ENCODE peak calls at places on chromosomes 11 and 22, in nine cellular contexts. O is H9, G is fibroblast of lung, L is PC-3, N is IMR-90, F is HCT116, S is neural progenitor cell, Y is hepatocyte, C is astrocyte. H is an unnamed sample.

GRCh38 chr11:76782526-76783293 is 446 bp upstream of the TSKU start:
- DNase-seq in O (peak; percentile 95), G (peak; percentile 98), L (peak; percentile 89), N (peak; percentile 98), F (peak; percentile 79), S (peak; percentile 98), Y (peak; percentile 97), C (peak; percentile 95), H (peak; percentile 65)

GRCh38 chr22:39715778-39716495 is 145.4 kb downstream of the CACNA1I start:
- DNase-seq in O (no peak), G (no peak), L (no peak), N (no peak), F (no peak), S (no peak), Y (no peak), C (no peak), H (no peak)

GRCh38 chr11:78319453-78319955 is 98.1 kb downstream of the GAB2 start:
- DNase-seq in O (no peak), G (peak; percentile 14), L (peak; percentile 8), N (peak; percentile 69), F (no peak), S (no peak), Y (peak; percentile 11), C (no peak), H (no peak)

GRCh38 chr11:35919244-35919643 is 24.6 kb upstream of the LDLRAD3 start:
- DNase-seq in O (no peak), G (peak; percentile 4), L (peak; percentile 51), N (peak; percentile 12), F (no peak), S (peak; percentile 70), Y (no peak), C (no peak), H (no peak)

GRCh38 chr11:115334932-115335788 is 169.1 kb downstream of the CADM1 start:
- DNase-seq in O (no peak), G (peak; percentile 54), L (peak; percentile 63), N (peak; percentile 52), F (no peak), S (peak; percentile 23), Y (peak; percentile 37), C (peak; percentile 49), H (peak; percentile 47)

GRCh38 chr22:50563410-50564160 is 866 bp upstream of the SYCE3 start:
- DNase-seq in O (no peak), G (no peak), L (no peak), N (no peak), F (no peak), S (no peak), Y (no peak), C (no peak), H (no peak)

GRCh38 chr11:7079545-7080135 is 9.2 kb upstream of the RBMXL2 start:
- DNase-seq in O (peak; percentile 33), G (no peak), L (no peak), N (no peak), F (no peak), S (peak; percentile 18), Y (peak; percentile 48), C (no peak), H (no peak)

GRCh38 chr11:9982796-9983579 is 311.0 kb downstream of the SBF2 start:
- DNase-seq in O (peak; percentile 79), G (peak; percentile 65), L (peak; percentile 85), N (peak; percentile 40), F (peak; percentile 31), S (peak; percentile 32), Y (peak; percentile 72), C (peak; percentile 44), H (no peak)

GRCh38 chr22:46439576-46440465 is 97.6 kb downstream of the CELSR1 start:
- DNase-seq in O (no peak), G (no peak), L (no peak), N (no peak), F (no peak), S (no peak), Y (no peak), C (no peak), H (no peak)

GRCh38 chr11:8333431-8334401 is 70.0 kb upstream of the LMO1 start:
- DNase-seq in O (peak; percentile 63), G (peak; percentile 28), L (peak; percentile 83), N (no peak), F (no peak), S (peak; percentile 83), Y (peak; percentile 43), C (peak; percentile 3), H (no peak)

GRCh38 chr11:131025020-131025419 is 108.7 kb upstream of the SNX19 start:
- DNase-seq in O (peak; percentile 59), G (peak; percentile 64), L (peak; percentile 74), N (peak; percentile 72), F (no peak), S (peak; percentile 61), Y (peak; percentile 48), C (peak; percentile 52), H (no peak)

GRCh38 chr11:12807621-12808020 is 133.4 kb downstream of the TEAD1 start:
- DNase-seq in O (no peak), G (no peak), L (no peak), N (no peak), F (no peak), S (no peak), Y (no peak), C (no peak), H (no peak)

GRCh38 chr11:12812849-12813248 is 138.6 kb downstream of the TEAD1 start:
- DNase-seq in O (no peak), G (peak; percentile 50), L (no peak), N (no peak), F (no peak), S (no peak), Y (no peak), C (peak; percentile 36), H (no peak)

GRCh38 chr11:12808519-12808918 is 134.3 kb downstream of the TEAD1 start:
- DNase-seq in O (no peak), G (peak; percentile 80), L (peak; percentile 62), N (peak; percentile 76), F (no peak), S (no peak), Y (no peak), C (peak; percentile 71), H (no peak)

GRCh38 chr11:12811861-12812260 is 137.6 kb downstream of the TEAD1 start:
- DNase-seq in O (no peak), G (no peak), L (no peak), N (no peak), F (no peak), S (no peak), Y (no peak), C (no peak), H (no peak)

DNA sequence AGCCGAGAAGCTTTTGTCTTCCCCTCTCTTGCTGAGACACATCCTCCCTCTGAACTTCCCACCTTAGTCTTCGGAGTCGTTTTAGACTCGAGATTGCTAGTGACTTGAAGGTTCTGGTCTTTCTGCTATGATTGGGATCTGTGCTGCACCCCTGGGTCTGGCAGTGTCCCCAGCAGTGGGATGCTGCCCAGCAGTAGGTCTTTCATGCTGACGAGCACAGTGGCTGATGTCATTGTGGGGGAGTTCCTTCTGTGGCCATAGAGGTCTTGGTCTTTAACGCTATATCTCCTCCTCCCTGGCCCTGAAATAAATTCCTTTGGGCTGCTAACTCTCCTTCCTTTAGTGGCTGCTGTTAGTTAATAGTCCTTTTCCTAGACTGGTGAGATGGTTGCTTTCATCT is 136.3 kb downstream of the TEAD1 start:
- DNase-seq in O (no peak), G (peak; percentile 92), L (no peak), N (peak; percentile 64), F (no peak), S (no peak), Y (no peak), C (peak; percentile 92), H (no peak)
- H4K20me1 ChIP-seq in O (no peaks in the 10 kb centered on the region), G (peaks cover 5% of the 10 kb centered on the region), L (peaks cover 8% of the 10 kb centered on the region), N (peaks cover 95% of the 10 kb centered on the region), F (no peaks in the 10 kb centered on the region), S (peaks cover 98% of the 10 kb centered on the region), Y (peaks cover 5% of the 10 kb centered on the region), C (peaks cover 89% of the 10 kb centered on the region), H (peaks cover 3% of the 10 kb centered on the region)

GRCh38 chr22:48718818-48719500 is 1108.7 kb downstream of the BRD1 start:
- DNase-seq in O (no peak), G (no peak), L (no peak), N (no peak), F (no peak), S (no peak), Y (no peak), C (no peak), H (no peak)
- H2AFZ ChIP-seq in O (no peak overlapping the region), G (no peak overlapping the region), L (no peak overlapping the region), N (no peak overlapping the region), F (no peak overlapping the region), S (no peak overlapping the region), Y (no peak overlapping the region), C (no peak overlapping the region), H (no peak overlapping the region)

GRCh38 chr22:38023045-38023444 is 34.2 kb upstream of the PICK1 start:
- DNase-seq in O (no peak), G (no peak), L (no peak), N (no peak), F (no peak), S (no peak), Y (no peak), C (no peak), H (no peak)
- H4K20me1 ChIP-seq in O (no peaks in the 10 kb centered on the region), G (no peaks in the 10 kb centered on the region), L (no peaks in the 10 kb centered on the region), N (no peaks in the 10 kb centered on the region), F (no peaks in the 10 kb centered on the region), S (no peaks in the 10 kb centered on the region), Y (no peaks in the 10 kb centered on the region), C (no peaks in the 10 kb centered on the region), H (no peaks in the 10 kb centered on the region)

GRCh38 chr11:70071996-70072395 is 6.1 kb upstream of the ANO1 start:
- DNase-seq in O (no peak), G (no peak), L (no peak), N (no peak), F (no peak), S (no peak), Y (no peak), C (no peak), H (no peak)
- H2AFZ ChIP-seq in O (no peak overlapping the region), G (no peak overlapping the region), L (no peak overlapping the region), N (no peak overlapping the region), F (no peak overlapping the region), S (no peak overlapping the region), Y (no peak overlapping the region), C (no peak overlapping the region), H (no peak overlapping the region)

GRCh38 chr11:45614196-45614828 is 51.1 kb downstream of the CHST1 start:
- DNase-seq in O (no peak), G (no peak), L (no peak), N (no peak), F (no peak), S (no peak), Y (no peak), C (no peak), H (no peak)

GRCh38 chr11:45609902-45610301 is 55.5 kb downstream of the CHST1 start:
- DNase-seq in O (no peak), G (no peak), L (no peak), N (no peak), F (no peak), S (no peak), Y (no peak), C (no peak), H (no peak)

GRCh38 chr11:45609337-45609736 is 56.1 kb downstream of the CHST1 start:
- DNase-seq in O (no peak), G (no peak), L (no peak), N (no peak), F (no peak), S (no peak), Y (no peak), C (no peak), H (no peak)

GRCh38 chr11:45607995-45608394 is 57.4 kb downstream of the CHST1 start:
- DNase-seq in O (no peak), G (no peak), L (no peak), N (no peak), F (no peak), S (no peak), Y (no peak), C (no peak), H (no peak)

GRCh38 chr11:45610627-45611026 is 54.8 kb downstream of the CHST1 start:
- DNase-seq in O (no peak), G (no peak), L (no peak), N (no peak), F (no peak), S (no peak), Y (no peak), C (no peak), H (no peak)
- H4K20me1 ChIP-seq in O (no peaks in the 10 kb centered on the region), G (no peaks in the 10 kb centered on the region), L (no peaks in the 10 kb centered on the region), N (no peaks in the 10 kb centered on the region), F (no peaks in the 10 kb centered on the region), S (no peaks in the 10 kb centered on the region), Y (no peaks in the 10 kb centered on the region), C (no peaks in the 10 kb centered on the region), H (no peaks in the 10 kb centered on the region)